ENCODE peak calls at places on chromosomes 3 and 15, in eight cellular contexts. L is CD4-positive, CD25-positive, alpha-beta regulatory T cell; C is naive thymus-derived CD4-positive, alpha-beta T cell; O is neuronal stem cell; A is astrocyte; Z is IMR-90; F is Panc1; S is CD4-positive, alpha-beta memory T cell. R is an unnamed sample.

GRCh38 chr15:85620321-85621044 is 174.2 kb downstream of the KLHL25 start:
- DNase-seq in L (no peak), C (no peak), O (no peak), A (peak; percentile 84), Z (peak; percentile 73), F (no peak), S (peak; percentile 48), R (no peak)

GRCh38 chr3:36920884-36921567 is 23.8 kb downstream of the TRANK1 start:
- DNase-seq in L (no peak), C (no peak), O (no peak), A (no peak), Z (no peak), F (no peak), S (no peak), R (peak; percentile 34)

GRCh38 chr3:47370887-47371697 is 9.7 kb upstream of the PTPN23 start:
- DNase-seq in L (peak; percentile 11), C (peak; percentile 11), O (no peak), A (no peak), Z (no peak), F (no peak), S (peak; percentile 15), R (peak; percentile 54)

GRCh38 chr3:4021162-4021561 is 221.9 kb downstream of the LRRN1 start:
- DNase-seq in L (no peak), C (no peak), O (no peak), A (no peak), Z (no peak), F (no peak), S (no peak), R (no peak)

GRCh38 chr15:51080286-51080685 is 14.4 kb downstream of the TNFAIP8L3 start:
- DNase-seq in L (no peak), C (no peak), O (no peak), A (no peak), Z (no peak), F (no peak), S (no peak), R (no peak)

GRCh38 chr3:188832146-188832545 is 339.6 kb upstream of the TPRG1 start:
- DNase-seq in L (no peak), C (no peak), O (no peak), A (no peak), Z (no peak), F (no peak), S (no peak), R (no peak)

GRCh38 chr3:125115640-125116039 is 59.8 kb upstream of the HEG1 start:
- DNase-seq in L (no peak), C (no peak), O (no peak), A (peak; percentile 91), Z (peak; percentile 65), F (no peak), S (no peak), R (no peak)

GRCh38 chr3:158539414-158540014 is 31.5 kb upstream of the MLF1 start:
- DNase-seq in L (peak; percentile 6), C (peak; percentile 34), O (peak; percentile 6), A (peak; percentile 25), Z (peak; percentile 58), F (peak; percentile 18), S (peak; percentile 21), R (peak; percentile 47)

GRCh38 chr3:99846472-99846871 is 28.8 kb downstream of the CMSS1 start:
- DNase-seq in L (no peak), C (no peak), O (no peak), A (peak; percentile 70), Z (peak; percentile 47), F (no peak), S (no peak), R (no peak)

GRCh38 chr3:87625911-87626310 is 349.5 kb upstream of the POU1F1 start:
- DNase-seq in L (no peak), C (no peak), O (no peak), A (no peak), Z (no peak), F (no peak), S (no peak), R (no peak)

GRCh38 chr15:34721802-34722795 is 32.7 kb downstream of the GJD2 start:
- DNase-seq in L (no peak), C (no peak), O (peak; percentile 75), A (peak; percentile 39), Z (peak; percentile 40), F (no peak), S (no peak), R (no peak)

DNA sequence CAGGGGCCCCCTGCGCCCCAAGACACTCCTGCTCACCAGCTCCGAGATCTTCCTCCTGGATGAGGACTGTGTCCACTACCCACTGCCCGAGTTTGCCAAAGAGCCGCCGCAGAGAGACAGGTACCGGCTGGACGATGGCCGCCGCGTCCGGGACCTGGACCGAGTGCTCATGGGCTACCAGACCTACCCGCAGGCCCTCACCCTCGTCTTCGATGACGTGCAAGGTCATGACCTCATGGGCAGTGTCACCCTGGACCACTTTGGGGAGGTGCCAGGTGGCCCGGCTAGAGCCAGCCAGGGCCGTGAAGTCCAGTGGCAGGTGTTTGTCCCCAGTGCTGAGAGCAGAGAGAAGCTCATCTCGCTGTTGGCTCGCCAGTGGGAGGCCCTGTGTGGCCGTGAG is 3.1 kb upstream of the STAB1 start:
- DNase-seq in L (no peak), C (no peak), O (no peak), A (no peak), Z (no peak), F (no peak), S (no peak), R (no peak)
- H3K4me1 ChIP-seq in L (no peaks in the 10 kb centered on the region), C (no peaks in the 10 kb centered on the region), O (peaks cover 7% of the 10 kb centered on the region), A (peaks cover 23% of the 10 kb centered on the region), Z (peaks cover 4% of the 10 kb centered on the region), F (no peaks in the 10 kb centered on the region), S (no peaks in the 10 kb centered on the region), R (no peaks in the 10 kb centered on the region)

GRCh38 chr3:35743218-35743617 is 103.9 kb downstream of the ARPP21 start:
- DNase-seq in L (no peak), C (no peak), O (no peak), A (no peak), Z (no peak), F (no peak), S (no peak), R (no peak)
- H3K27ac ChIP-seq in L (no peak overlapping the region), C (no peak overlapping the region), O (no peak overlapping the region), A (no peak overlapping the region), Z (no peak overlapping the region), F (no peak overlapping the region), S (no peak overlapping the region), R (no peak overlapping the region)

GRCh38 chr3:52890735-52891134 is 6.6 kb downstream of the STIMATE start:
- DNase-seq in L (peak; percentile 24), C (no peak), O (no peak), A (no peak), Z (no peak), F (no peak), S (no peak), R (no peak)

GRCh38 chr3:52891164-52891563 is 6.2 kb downstream of the STIMATE start:
- DNase-seq in L (no peak), C (no peak), O (no peak), A (no peak), Z (no peak), F (no peak), S (no peak), R (no peak)

GRCh38 chr3:52892625-52893311 is 4.6 kb downstream of the STIMATE start:
- DNase-seq in L (peak; percentile 40), C (peak; percentile 25), O (no peak), A (no peak), Z (no peak), F (no peak), S (peak; percentile 54), R (no peak)

GRCh38 chr3:52892290-52892624 is 5.1 kb downstream of the STIMATE start:
- DNase-seq in L (no peak), C (no peak), O (no peak), A (no peak), Z (no peak), F (no peak), S (no peak), R (no peak)

DNA sequence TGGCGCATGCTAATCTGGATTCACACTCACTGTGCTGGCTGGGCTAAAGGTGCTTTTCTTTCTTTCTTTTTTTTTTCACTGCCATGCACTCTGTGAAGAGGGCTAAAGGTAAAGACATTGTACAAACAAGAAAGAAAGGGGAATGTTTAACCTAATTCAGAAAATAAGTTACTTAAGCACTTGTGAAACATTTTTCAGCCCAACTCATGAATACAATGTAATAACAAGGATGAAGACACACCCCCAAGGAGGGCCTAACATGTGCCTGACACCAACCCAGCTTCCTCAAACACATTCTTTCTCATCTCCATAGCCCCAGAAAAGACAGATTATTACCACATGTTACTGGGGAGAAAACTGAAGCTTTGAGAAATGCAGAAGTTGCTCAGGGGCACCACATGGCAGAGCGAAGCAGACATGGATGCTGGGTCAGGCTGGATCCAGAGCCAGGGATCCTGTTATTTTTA is 5.7 kb downstream of the STIMATE start:
- DNase-seq in L (no peak), C (no peak), O (no peak), A (no peak), Z (peak; percentile 64), F (no peak), S (no peak), R (no peak)
- H3K4me1 ChIP-seq in L (peaks cover 67% of the 10 kb centered on the region), C (peaks cover 23% of the 10 kb centered on the region), O (peaks cover 3% of the 10 kb centered on the region), A (peaks cover 6% of the 10 kb centered on the region), Z (peaks cover 18% of the 10 kb centered on the region), F (peaks cover 30% of the 10 kb centered on the region), S (peaks cover 61% of the 10 kb centered on the region), R (peaks cover 12% of the 10 kb centered on the region)

GRCh38 chr15:70378126-70379031 is 280.7 kb upstream of the TLE3 start:
- DNase-seq in L (no peak), C (no peak), O (no peak), A (no peak), Z (no peak), F (no peak), S (no peak), R (no peak)

GRCh38 chr15:70375586-70375985 is 277.9 kb upstream of the TLE3 start:
- DNase-seq in L (no peak), C (no peak), O (no peak), A (no peak), Z (no peak), F (no peak), S (no peak), R (no peak)

GRCh38 chr15:70376929-70377691 is 279.4 kb upstream of the TLE3 start:
- DNase-seq in L (no peak), C (no peak), O (no peak), A (peak; percentile 62), Z (peak; percentile 2), F (no peak), S (no peak), R (no peak)

GRCh38 chr15:70375006-70375409 is 277.3 kb upstream of the TLE3 start:
- DNase-seq in L (no peak), C (no peak), O (no peak), A (peak; percentile 49), Z (no peak), F (no peak), S (no peak), R (no peak)

DNA sequence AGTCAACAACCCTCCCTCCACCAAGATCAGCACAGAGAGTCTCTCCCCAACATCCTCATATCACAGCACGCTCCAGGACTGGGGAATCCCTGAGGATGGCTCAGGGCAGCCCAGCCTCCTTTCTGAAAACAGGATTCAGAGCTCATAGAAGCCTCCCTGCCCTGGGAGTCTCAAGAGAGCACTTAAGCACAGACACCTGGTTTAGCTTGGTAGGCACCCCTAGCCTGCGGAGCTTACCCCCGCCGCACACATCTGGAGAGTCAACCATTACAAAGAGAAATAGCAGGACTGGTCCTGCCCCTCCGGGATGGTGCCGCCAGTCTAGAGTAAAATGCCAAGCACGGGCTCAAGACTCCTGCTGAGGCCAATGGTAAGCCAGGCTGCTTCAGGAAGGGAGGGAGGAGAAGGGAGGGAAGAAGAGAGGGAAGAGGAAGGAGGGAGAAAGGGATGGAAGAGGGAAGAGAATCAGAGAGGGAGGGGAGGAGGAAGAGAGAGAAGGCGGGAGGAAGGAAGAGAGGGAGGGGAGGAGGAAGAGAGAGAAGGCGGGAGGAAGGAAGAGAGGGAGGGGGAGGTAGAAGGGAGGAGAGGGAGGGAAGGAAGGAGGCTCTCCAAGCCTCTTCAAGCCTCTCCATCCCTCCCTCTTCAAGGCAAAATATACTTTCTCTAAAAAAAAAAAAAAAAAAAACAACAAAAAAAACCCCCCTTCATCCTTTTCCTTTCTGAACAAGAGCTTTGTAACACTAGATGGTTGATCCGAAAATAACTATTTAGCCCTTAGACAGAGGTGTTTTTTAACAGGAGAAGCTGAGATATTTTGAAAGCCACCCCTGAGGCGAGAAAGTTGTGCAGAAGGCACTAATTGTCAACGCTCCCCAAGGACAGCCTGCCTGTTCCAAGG is 278.6 kb upstream of the TLE3 start:
- DNase-seq in L (no peak), C (no peak), O (no peak), A (no peak), Z (no peak), F (no peak), S (no peak), R (no peak)
- H3K27ac ChIP-seq in L (no peak overlapping the region), C (no peak overlapping the region), O (no peak overlapping the region), A (no peak overlapping the region), Z (no peak overlapping the region), F (peak overlapping the region; percentile 57), S (no peak overlapping the region), R (no peak overlapping the region)